ENCODE peak calls at places on chromosomes 1 and 21, in four cellular contexts. E is GM12891, D is AG04450, W is C1 segment of cervical spinal cord. Q is an unnamed sample.
A peak's percentile ranks its signal among the peaks of the same experiment; 100 is the strongest.

GRCh38 chr1:48039088-48040049 is 42.2 kb upstream of the TRABD2B start:
- DNase-seq in E (no peak), D (no peak), W (no peak), Q (no peak)

GRCh38 chr1:34165422-34165921 is 442 bp upstream of the CSMD2 start:
- DNase-seq in E (no peak), W (no peak), D (no peak), Q (no peak)

GRCh38 chr1:204842892-204843291 is 27.8 kb upstream of the NFASC start:
- DNase-seq in E (no peak), D (no peak), W (peak; percentile 40), Q (no peak)

GRCh38 chr1:37596182-37596667 is 488 bp upstream of the GNL2 start:
- DNase-seq in D (no peak), W (no peak), E (no peak), Q (no peak)

GRCh38 chr1:235632538-235633219 is 16.9 kb downstream of the GNG4 start:
- DNase-seq in D (no peak), W (no peak), E (peak; percentile 43), Q (no peak)

GRCh38 chr21:45080639-45081414 is 6.4 kb downstream of the ADARB1 start:
- DNase-seq in W (no peak), E (no peak), D (peak; percentile 15), Q (peak; percentile 69)

GRCh38 chr21:36691539-36692124 is 7.3 kb upstream of the SIM2 start:
- DNase-seq in D (no peak), W (no peak), E (no peak), Q (no peak)

GRCh38 chr1:42379794-42380616 is 587 bp upstream of the RIMKLA start:
- DNase-seq in W (no peak), E (peak; percentile 30), D (no peak), Q (no peak)

GRCh38 chr1:35640380-35641232 is 720 bp downstream of the PSMB2 start:
- DNase-seq in E (no peak), W (no peak), D (no peak), Q (no peak)

GRCh38 chr1:50603274-50604271 is 180.3 kb upstream of the DMRTA2 start:
- DNase-seq in D (no peak), W (no peak), E (no peak), Q (no peak)

GRCh38 chr1:107682467-107682866 is 282.5 kb downstream of the VAV3 start:
- DNase-seq in W (no peak), E (no peak), D (no peak), Q (no peak)

GRCh38 chr1:190138711-190139110 is 339.0 kb downstream of the BRINP3 start:
- DNase-seq in E (no peak), W (no peak), D (no peak), Q (no peak)

GRCh38 chr1:32353886-32354570 is 8.3 kb downstream of the FAM229A start:
- DNase-seq in E (no peak), W (no peak), D (peak; percentile 66), Q (no peak)

GRCh38 chr1:22930235-22930912 is 42.3 kb downstream of the LACTBL1 start:
- DNase-seq in E (peak; percentile 57), W (no peak), D (no peak), Q (no peak)

GRCh38 chr1:202015677-202015952 is 5.2 kb downstream of the ELF3 start:
- DNase-seq in W (no peak), E (no peak), D (no peak), Q (no peak)

GRCh38 chr1:151803164-151803563 is 2.1 kb downstream of the LINGO4 start:
- DNase-seq in E (no peak), D (no peak), W (no peak), Q (no peak)

GRCh38 chr1:48073773-48074172 is 76.6 kb upstream of the TRABD2B start:
- DNase-seq in D (no peak), E (no peak), W (no peak), Q (no peak)

GRCh38 chr1:26721669-26722355 is 26.0 kb downstream of the ARID1A start:
- DNase-seq in W (no peak), E (no peak), D (no peak), Q (no peak)

GRCh38 chr1:53860967-53861411 is 22.9 kb upstream of the NDC1 start:
- DNase-seq in E (no peak), W (no peak), D (peak; percentile 27), Q (no peak)

GRCh38 chr1:195806060-195806459 is 802.2 kb downstream of the KCNT2 start:
- DNase-seq in W (no peak), D (no peak), E (no peak), Q (no peak)

GRCh38 chr1:222928212-222928611 is 113.4 kb downstream of the DISP1 start:
- DNase-seq in D (no peak), E (no peak), W (peak; percentile 7), Q (no peak)

GRCh38 chr1:11545793-11546192 is 66.8 kb downstream of the DISP3 start:
- DNase-seq in E (no peak), D (no peak), W (no peak), Q (no peak)

GRCh38 chr1:50047916-50048694 is 24.4 kb upstream of the AGBL4 start:
- DNase-seq in D (no peak), W (no peak), E (no peak), Q (no peak)

GRCh38 chr1:44862829-44863406 is 19.9 kb upstream of the PTCH2 start:
- DNase-seq in E (no peak), D (no peak), W (no peak), Q (no peak)

GRCh38 chr21:28253378-28253777 is 739.3 kb downstream of the LTN1 start:
- DNase-seq in W (no peak), D (no peak), E (no peak), Q (no peak)

GRCh38 chr1:64686828-64687724 is 57.8 kb upstream of the RAVER2 start:
- DNase-seq in E (peak; percentile 21), D (peak; percentile 16), W (no peak), Q (no peak)

GRCh38 chr1:57832616-57833015 is 408.8 kb upstream of the DAB1 start:
- DNase-seq in W (peak; percentile 5), D (no peak), E (no peak), Q (no peak)

GRCh38 chr1:226717256-226717909 is 21.7 kb downstream of the ITPKB start:
- DNase-seq in D (no peak), E (no peak), W (no peak), Q (no peak)

GRCh38 chr1:171207377-171207776 is 22.3 kb downstream of the FMO2 start:
- DNase-seq in W (no peak), D (no peak), E (no peak), Q (no peak)

GRCh38 chr1:41387667-41388091 is 26.4 kb downstream of the FOXO6 start:
- DNase-seq in E (no peak), W (peak; percentile 10), D (peak; percentile 3), Q (no peak)

GRCh38 chr1:58858344-58858673 is 74.5 kb upstream of the JUN start:
- DNase-seq in W (no peak), E (no peak), D (no peak), Q (peak; percentile 42)

GRCh38 chr1:208829601-208830000 is 585.4 kb upstream of the PLXNA2 start:
- DNase-seq in D (no peak), W (no peak), E (no peak), Q (no peak)

GRCh38 chr1:121483961-121484424 is 299.2 kb downstream of the SRGAP2C start:
- DNase-seq in E (no peak), W (no peak), D (peak; percentile 59), Q (no peak)

GRCh38 chr1:200409203-200409760 is 554 bp downstream of the ZNF281 start:
- DNase-seq in D (no peak), W (no peak), E (peak; percentile 16), Q (peak; percentile 26)

GRCh38 chr21:38733973-38734546 is 71.7 kb upstream of the ETS2 start:
- DNase-seq in D (peak; percentile 49), E (peak; percentile 37), W (peak; percentile 39), Q (peak; percentile 36)

GRCh38 chr1:220124542-220124941 is 30.6 kb downstream of the IARS2 start:
- DNase-seq in W (no peak), E (no peak), D (peak; percentile 15), Q (no peak)